ENCODE peak calls at places on chromosomes 6 and 20, in five cellular contexts. H, A, I, D and M are unnamed samples.

GRCh38 chr6:79079425-79080130 is 1.5 kb upstream of the PHIP start:
- DNase-seq in H (no peak), D (peak), I (no peak), A (no peak), M (no peak)

GRCh38 chr20:57258055-57258454 is 8.4 kb downstream of the BMP7 start:
- DNase-seq in H (no peak), I (no peak), D (no peak), A (no peak), M (no peak)

GRCh38 chr20:25197173-25197869 is 1.8 kb downstream of the ENTPD6 start:
- DNase-seq in D (no peak), A (no peak), H (no peak), I (no peak), M (no peak)

GRCh38 chr6:109612268-109612667 is 78.7 kb downstream of the AK9 start:
- DNase-seq in A (no peak), D (no peak), H (no peak), I (no peak), M (no peak)

GRCh38 chr6:119345114-119345513 is 4.4 kb downstream of the MAN1A1 start:
- DNase-seq in H (no peak), I (no peak), A (no peak), D (no peak), M (no peak)

GRCh38 chr6:70838907-70839285 is 118.0 kb downstream of the B3GAT2 start:
- DNase-seq in I (no peak), D (no peak), H (no peak), A (no peak), M (no peak)

GRCh38 chr20:64224344-64225165 is 31.0 kb upstream of the PCMTD2 start:
- DNase-seq in H (no peak), D (peak), I (no peak), A (no peak), M (no peak)

GRCh38 chr6:159633196-159633595 is 59.8 kb downstream of the SOD2 start:
- DNase-seq in D (peak), I (no peak), H (no peak), A (no peak), M (no peak)

DNA sequence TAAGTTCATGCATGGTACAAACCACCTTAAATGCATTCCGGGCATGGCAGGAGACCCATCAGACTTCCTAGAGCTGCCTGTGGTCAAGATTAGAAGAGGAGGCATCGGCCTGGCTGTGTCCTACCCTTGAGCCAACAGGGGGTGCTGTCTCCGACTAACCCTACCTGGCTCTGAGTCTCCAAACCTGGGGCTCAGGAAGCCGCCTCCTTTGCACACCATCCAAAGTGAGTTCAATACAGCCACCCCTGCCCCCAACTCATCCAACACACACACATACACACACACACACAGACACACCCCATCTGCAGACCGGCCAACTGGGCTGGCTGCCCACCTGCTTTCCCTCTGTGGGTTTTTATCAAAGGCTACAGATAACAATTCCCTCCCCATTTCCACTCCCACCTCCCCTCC is 77.0 kb downstream of the JPH2 start:
- DNase-seq in I (no peak), D (no peak), H (no peak), A (no peak), M (no peak)
- TF ChIP-seq CTCF in I (no peak), D (peak), H (peak), A (peak), M (no peak)

DNA sequence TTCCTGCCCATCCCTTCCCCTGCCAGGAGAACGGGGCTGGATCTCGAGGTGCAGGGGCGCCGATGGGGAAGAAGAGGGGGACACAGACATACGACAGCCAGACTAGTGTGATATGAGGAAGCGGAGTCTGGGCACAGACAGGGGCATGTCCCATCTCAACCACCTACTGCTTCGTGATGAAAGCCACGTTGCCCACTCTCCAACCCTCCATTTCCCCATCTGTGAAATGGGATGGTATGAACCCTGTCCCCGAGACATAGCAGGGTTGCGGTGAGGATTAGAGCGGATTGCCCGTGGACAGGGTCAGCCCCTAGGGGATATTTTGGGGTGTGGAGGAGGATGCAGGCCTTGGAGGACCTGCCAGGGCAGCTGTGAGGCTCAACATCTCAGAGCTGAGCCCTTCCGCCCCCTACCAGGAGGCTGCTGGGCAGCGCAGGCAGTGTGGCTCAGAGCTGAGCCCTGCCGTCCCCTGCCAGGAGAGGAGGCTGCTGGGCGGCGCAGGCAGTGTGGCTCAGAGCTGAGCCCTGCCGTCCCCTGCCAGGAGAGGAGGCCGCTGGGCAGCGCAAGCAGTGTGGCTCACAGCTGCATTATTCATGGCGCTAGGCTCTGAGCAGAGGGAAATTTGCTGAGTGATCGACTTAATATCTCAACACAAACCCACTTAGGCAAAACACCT is 71.7 kb downstream of the GRM4 start:
- DNase-seq in H (no peak), A (no peak), I (no peak), D (no peak), M (no peak)
- TF ChIP-seq CTCF in H (no peak), A (no peak), I (no peak), D (no peak), M (peak)

DNA sequence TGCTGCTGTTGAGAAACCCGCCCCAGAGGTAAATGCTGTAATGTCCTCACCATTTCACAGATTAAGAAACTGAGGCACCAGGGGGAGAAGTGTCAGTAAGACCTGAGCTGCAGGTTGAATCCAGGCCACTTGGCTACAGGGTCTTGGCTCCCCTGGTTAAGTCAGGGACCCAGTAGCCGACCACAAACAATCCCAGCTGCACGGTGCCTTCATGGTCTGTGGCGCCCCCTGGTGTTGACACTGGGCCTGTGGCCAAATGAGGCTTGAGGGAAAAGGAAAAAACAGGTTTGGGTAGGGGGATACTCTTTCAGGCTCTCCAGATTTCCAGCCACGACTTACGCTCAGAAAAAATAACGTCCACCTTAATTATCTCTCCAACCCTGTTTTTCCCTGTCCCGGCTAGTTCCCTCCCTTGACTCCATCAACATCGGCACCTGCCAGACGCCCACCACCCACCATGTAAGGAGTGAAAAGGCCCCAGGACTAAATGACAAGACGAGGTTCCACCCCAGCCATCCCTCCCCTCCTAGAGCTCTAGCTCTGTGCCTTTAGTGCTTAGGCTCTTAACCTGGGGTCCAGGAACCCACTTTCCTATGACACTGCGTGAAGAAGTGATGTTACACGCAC is 47.7 kb upstream of the POLR1H start:
- DNase-seq in H (peak), A (no peak), D (peak), I (no peak), M (peak)
- TF ChIP-seq CTCF in H (peak), A (peak), D (peak), I (peak), M (peak)

GRCh38 chr20:34254979-34255378 is 13.8 kb downstream of the ASIP start:
- DNase-seq in H (no peak), I (no peak), D (no peak), A (no peak), M (no peak)
- TF ChIP-seq CTCF in H (no peak), I (no peak), D (no peak), A (no peak), M (no peak)

GRCh38 chr6:30885481-30885998 is 1.2 kb downstream of the DDR1 start:
- DNase-seq in H (peak), I (no peak), D (peak), A (peak), M (no peak)

GRCh38 chr6:30882764-30883475 is 1.4 kb upstream of the DDR1 start:
- DNase-seq in I (peak), D (no peak), H (peak), A (peak), M (no peak)

GRCh38 chr6:30884521-30885480 is 482 bp downstream of the DDR1 start:
- DNase-seq in I (peak), D (peak), H (peak), A (peak), M (peak)

GRCh38 chr6:30883476-30883742 is 910 bp upstream of the DDR1 start:
- DNase-seq in A (peak), H (no peak), D (no peak), I (no peak), M (no peak)

DNA sequence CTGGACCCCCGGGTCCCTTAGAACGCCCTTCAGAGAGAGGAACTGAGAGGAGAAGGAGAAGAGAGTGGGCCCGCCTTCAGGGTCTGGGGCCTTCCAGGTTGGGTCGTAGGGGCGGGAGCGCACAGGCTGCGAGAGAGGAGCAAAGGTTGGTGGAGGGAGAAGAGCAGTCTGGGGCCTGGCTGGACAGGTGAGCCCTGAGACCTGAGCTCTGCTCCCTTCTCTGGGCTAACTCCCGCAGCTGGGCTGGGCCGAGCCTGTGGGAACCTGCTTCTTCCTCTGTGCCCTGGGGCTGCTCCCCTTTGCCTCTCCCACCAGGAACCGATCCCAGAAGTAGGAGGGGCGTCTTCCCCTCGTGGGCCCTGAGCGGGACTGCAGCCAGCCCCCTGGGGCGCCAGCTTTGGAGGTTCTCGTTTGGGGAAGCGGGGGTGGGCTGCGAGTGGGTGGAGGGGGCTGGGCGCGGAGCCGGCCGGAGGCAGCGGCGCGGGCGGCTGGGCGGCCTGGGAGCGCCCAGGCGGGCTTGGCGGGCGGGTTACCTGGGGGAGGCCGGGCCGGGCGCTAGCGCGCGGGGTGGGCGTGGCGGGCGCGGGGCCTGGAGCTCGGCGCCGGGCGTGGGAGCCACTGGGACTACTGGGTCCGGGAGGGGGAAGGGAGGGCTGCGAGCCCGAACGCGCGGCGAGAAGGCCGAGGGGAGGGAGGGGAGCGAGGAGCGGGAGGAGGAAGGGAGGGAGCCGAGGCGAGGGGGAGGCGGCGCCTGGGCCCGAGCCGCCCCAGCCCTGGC is at the start of gene DDR1:
- DNase-seq in D (peak), A (peak), H (peak), I (peak), M (peak)
- TF ChIP-seq CTCF in D (no peak), A (no peak), H (no peak), I (no peak), M (peak)